ENCODE peak calls at places on chromosomes 13 and 19, in ten cellular contexts. One of them, this sample, is unnamed.

GRCh38 chr19:19134687-19135158 is 3.6 kb downstream of the TMEM161A start:
- DNase-seq in body of pancreas: peak
- DNase-seq in vagina: no peak
- DNase-seq in bronchial epithelial cell: no peak
- DNase-seq in heart right ventricle: peak
- DNase-seq in BJ: no peak
- DNase-seq in cardiac fibroblast: no peak
- DNase-seq in uterus: no peak
- DNase-seq in psoas muscle: peak
- DNase-seq in prostate gland: no peak
- DNase-seq in this sample: no peak

GRCh38 chr19:13016628-13017305 is 21.5 kb downstream of the NFIX start:
- DNase-seq in body of pancreas: no peak
- DNase-seq in vagina: no peak
- DNase-seq in bronchial epithelial cell: no peak
- DNase-seq in heart right ventricle: no peak
- DNase-seq in BJ: no peak
- DNase-seq in cardiac fibroblast: no peak
- DNase-seq in uterus: no peak
- DNase-seq in psoas muscle: no peak
- DNase-seq in prostate gland: no peak
- DNase-seq in this sample: no peak

GRCh38 chr13:94595006-94595942 is 678 bp downstream of the TGDS start:
- DNase-seq in body of pancreas: peak
- DNase-seq in vagina: no peak
- DNase-seq in bronchial epithelial cell: peak
- DNase-seq in heart right ventricle: no peak
- DNase-seq in BJ: no peak
- DNase-seq in cardiac fibroblast: peak
- DNase-seq in uterus: no peak
- DNase-seq in psoas muscle: no peak
- DNase-seq in prostate gland: no peak
- DNase-seq in this sample: no peak

GRCh38 chr19:18418725-18419194 is 438 bp upstream of the SSBP4 start:
- DNase-seq in body of pancreas: no peak
- DNase-seq in vagina: no peak
- DNase-seq in bronchial epithelial cell: no peak
- DNase-seq in heart right ventricle: peak
- DNase-seq in BJ: no peak
- DNase-seq in cardiac fibroblast: no peak
- DNase-seq in uterus: no peak
- DNase-seq in psoas muscle: peak
- DNase-seq in prostate gland: no peak
- DNase-seq in this sample: no peak

GRCh38 chr13:114049026-114049425 is 75.2 kb upstream of the C13orf46 start:
- DNase-seq in body of pancreas: no peak
- DNase-seq in vagina: no peak
- DNase-seq in bronchial epithelial cell: no peak
- DNase-seq in heart right ventricle: no peak
- DNase-seq in BJ: no peak
- DNase-seq in cardiac fibroblast: no peak
- DNase-seq in uterus: no peak
- DNase-seq in psoas muscle: no peak
- DNase-seq in prostate gland: no peak
- DNase-seq in this sample: no peak

GRCh38 chr13:67990868-67991267 is 760.7 kb upstream of the PCDH9 start:
- DNase-seq in body of pancreas: no peak
- DNase-seq in vagina: no peak
- DNase-seq in bronchial epithelial cell: no peak
- DNase-seq in heart right ventricle: no peak
- DNase-seq in BJ: no peak
- DNase-seq in cardiac fibroblast: no peak
- DNase-seq in uterus: no peak
- DNase-seq in psoas muscle: no peak
- DNase-seq in prostate gland: no peak
- DNase-seq in this sample: no peak

GRCh38 chr13:46982856-46983582 is 86.2 kb upstream of the HTR2A start:
- DNase-seq in body of pancreas: no peak
- DNase-seq in vagina: no peak
- DNase-seq in bronchial epithelial cell: no peak
- DNase-seq in heart right ventricle: no peak
- DNase-seq in BJ: no peak
- DNase-seq in cardiac fibroblast: no peak
- DNase-seq in uterus: no peak
- DNase-seq in psoas muscle: no peak
- DNase-seq in prostate gland: no peak
- DNase-seq in this sample: no peak

GRCh38 chr13:79810671-79811070 is 329.7 kb downstream of the NDFIP2 start:
- DNase-seq in body of pancreas: no peak
- DNase-seq in vagina: no peak
- DNase-seq in bronchial epithelial cell: peak
- DNase-seq in heart right ventricle: no peak
- DNase-seq in BJ: peak
- DNase-seq in cardiac fibroblast: peak
- DNase-seq in uterus: no peak
- DNase-seq in psoas muscle: no peak
- DNase-seq in prostate gland: no peak
- DNase-seq in this sample: peak

GRCh38 chr19:4636151-4636717 is 3.1 kb upstream of the TNFAIP8L1 start:
- DNase-seq in body of pancreas: peak
- DNase-seq in vagina: no peak
- DNase-seq in bronchial epithelial cell: no peak
- DNase-seq in heart right ventricle: peak
- DNase-seq in BJ: no peak
- DNase-seq in cardiac fibroblast: peak
- DNase-seq in uterus: peak
- DNase-seq in psoas muscle: peak
- DNase-seq in prostate gland: peak
- DNase-seq in this sample: no peak

GRCh38 chr13:27634791-27635190 is 13.1 kb downstream of the POLR1D start:
- DNase-seq in body of pancreas: no peak
- DNase-seq in vagina: no peak
- DNase-seq in bronchial epithelial cell: no peak
- DNase-seq in heart right ventricle: no peak
- DNase-seq in BJ: no peak
- DNase-seq in cardiac fibroblast: no peak
- DNase-seq in uterus: no peak
- DNase-seq in psoas muscle: no peak
- DNase-seq in prostate gland: no peak
- DNase-seq in this sample: no peak

GRCh38 chr13:64347662-64348061 is 2882.5 kb downstream of the PCDH9 start:
- DNase-seq in body of pancreas: no peak
- DNase-seq in vagina: no peak
- DNase-seq in bronchial epithelial cell: no peak
- DNase-seq in heart right ventricle: no peak
- DNase-seq in BJ: no peak
- DNase-seq in cardiac fibroblast: peak
- DNase-seq in uterus: no peak
- DNase-seq in psoas muscle: no peak
- DNase-seq in prostate gland: no peak
- DNase-seq in this sample: no peak

GRCh38 chr13:109744512-109745051 is 41.8 kb downstream of the IRS2 start:
- DNase-seq in body of pancreas: peak
- DNase-seq in vagina: no peak
- DNase-seq in bronchial epithelial cell: no peak
- DNase-seq in heart right ventricle: peak
- DNase-seq in BJ: no peak
- DNase-seq in cardiac fibroblast: peak
- DNase-seq in uterus: peak
- DNase-seq in psoas muscle: peak
- DNase-seq in prostate gland: peak
- DNase-seq in this sample: no peak

GRCh38 chr19:6971366-6971765 is 49.9 kb downstream of the MBD3L2B start:
- DNase-seq in body of pancreas: no peak
- DNase-seq in vagina: no peak
- DNase-seq in bronchial epithelial cell: peak
- DNase-seq in heart right ventricle: no peak
- DNase-seq in BJ: no peak
- DNase-seq in cardiac fibroblast: no peak
- DNase-seq in uterus: no peak
- DNase-seq in psoas muscle: no peak
- DNase-seq in prostate gland: no peak
- DNase-seq in this sample: no peak

DNA sequence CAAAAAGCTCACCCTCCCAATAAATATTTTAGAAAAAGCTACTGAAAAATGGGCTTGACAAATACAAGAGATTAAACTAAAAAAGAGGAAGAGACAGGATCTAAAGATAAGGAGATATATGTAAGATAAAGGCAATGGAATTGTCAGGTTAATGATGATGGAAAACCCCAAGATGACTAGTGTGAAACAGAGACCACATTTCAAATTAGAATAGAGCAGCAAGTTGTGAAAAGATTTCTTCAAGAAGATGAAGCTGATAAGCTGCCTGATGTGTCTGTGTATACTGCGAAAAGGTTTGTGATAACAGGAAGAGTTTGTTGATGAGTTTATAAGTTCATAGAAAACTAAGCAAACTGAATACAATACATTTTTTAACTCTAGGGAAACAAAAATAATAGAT is 840.1 kb upstream of the SLITRK5 start:
- DNase-seq in body of pancreas: no peak
- DNase-seq in vagina: no peak
- DNase-seq in bronchial epithelial cell: no peak
- DNase-seq in heart right ventricle: no peak
- DNase-seq in BJ: no peak
- DNase-seq in cardiac fibroblast: no peak
- DNase-seq in uterus: no peak
- DNase-seq in psoas muscle: no peak
- DNase-seq in prostate gland: no peak
- DNase-seq in this sample: no peak
- TF ChIP-seq CTCF in body of pancreas: no peak
- TF ChIP-seq CTCF in vagina: no peak
- TF ChIP-seq CTCF in bronchial epithelial cell: no peak
- TF ChIP-seq CTCF in heart right ventricle: no peak
- TF ChIP-seq CTCF in BJ: no peak
- TF ChIP-seq CTCF in cardiac fibroblast: no peak
- TF ChIP-seq CTCF in uterus: no peak
- TF ChIP-seq CTCF in psoas muscle: no peak
- TF ChIP-seq CTCF in prostate gland: no peak
- TF ChIP-seq CTCF in this sample: no peak

GRCh38 chr19:2803486-2804155 is 16.0 kb upstream of the ZNF554 start:
- DNase-seq in body of pancreas: no peak
- DNase-seq in vagina: no peak
- DNase-seq in bronchial epithelial cell: no peak
- DNase-seq in heart right ventricle: no peak
- DNase-seq in BJ: no peak
- DNase-seq in cardiac fibroblast: no peak
- DNase-seq in uterus: no peak
- DNase-seq in psoas muscle: no peak
- DNase-seq in prostate gland: no peak
- DNase-seq in this sample: no peak
- H3K4me3 ChIP-seq in body of pancreas: no peak
- H3K4me3 ChIP-seq in vagina: no peak
- H3K4me3 ChIP-seq in bronchial epithelial cell: no peak
- H3K4me3 ChIP-seq in heart right ventricle: no peak
- H3K4me3 ChIP-seq in BJ: no peak
- H3K4me3 ChIP-seq in cardiac fibroblast: no peak
- H3K4me3 ChIP-seq in uterus: no peak
- H3K4me3 ChIP-seq in psoas muscle: no peak
- H3K4me3 ChIP-seq in prostate gland: no peak
- H3K4me3 ChIP-seq in this sample: no peak

GRCh38 chr19:43755256-43755801 is 567 bp upstream of the SMG9 start:
- DNase-seq in body of pancreas: peak
- DNase-seq in vagina: peak
- DNase-seq in bronchial epithelial cell: peak
- DNase-seq in heart right ventricle: peak
- DNase-seq in BJ: no peak
- DNase-seq in cardiac fibroblast: peak
- DNase-seq in uterus: peak
- DNase-seq in psoas muscle: peak
- DNase-seq in prostate gland: peak
- DNase-seq in this sample: no peak

GRCh38 chr19:43762814-43763213 is 8.1 kb upstream of the SMG9 start:
- DNase-seq in body of pancreas: no peak
- DNase-seq in vagina: no peak
- DNase-seq in bronchial epithelial cell: no peak
- DNase-seq in heart right ventricle: no peak
- DNase-seq in BJ: no peak
- DNase-seq in cardiac fibroblast: no peak
- DNase-seq in uterus: no peak
- DNase-seq in psoas muscle: no peak
- DNase-seq in prostate gland: no peak
- DNase-seq in this sample: no peak

GRCh38 chr19:43763473-43763939 is 8.7 kb upstream of the SMG9 start:
- DNase-seq in body of pancreas: no peak
- DNase-seq in vagina: no peak
- DNase-seq in bronchial epithelial cell: peak
- DNase-seq in heart right ventricle: no peak
- DNase-seq in BJ: no peak
- DNase-seq in cardiac fibroblast: peak
- DNase-seq in uterus: no peak
- DNase-seq in psoas muscle: peak
- DNase-seq in prostate gland: no peak
- DNase-seq in this sample: no peak

GRCh38 chr19:43760941-43761340 is 6.2 kb upstream of the SMG9 start:
- DNase-seq in body of pancreas: no peak
- DNase-seq in vagina: no peak
- DNase-seq in bronchial epithelial cell: no peak
- DNase-seq in heart right ventricle: no peak
- DNase-seq in BJ: no peak
- DNase-seq in cardiac fibroblast: no peak
- DNase-seq in uterus: no peak
- DNase-seq in psoas muscle: no peak
- DNase-seq in prostate gland: no peak
- DNase-seq in this sample: no peak

DNA sequence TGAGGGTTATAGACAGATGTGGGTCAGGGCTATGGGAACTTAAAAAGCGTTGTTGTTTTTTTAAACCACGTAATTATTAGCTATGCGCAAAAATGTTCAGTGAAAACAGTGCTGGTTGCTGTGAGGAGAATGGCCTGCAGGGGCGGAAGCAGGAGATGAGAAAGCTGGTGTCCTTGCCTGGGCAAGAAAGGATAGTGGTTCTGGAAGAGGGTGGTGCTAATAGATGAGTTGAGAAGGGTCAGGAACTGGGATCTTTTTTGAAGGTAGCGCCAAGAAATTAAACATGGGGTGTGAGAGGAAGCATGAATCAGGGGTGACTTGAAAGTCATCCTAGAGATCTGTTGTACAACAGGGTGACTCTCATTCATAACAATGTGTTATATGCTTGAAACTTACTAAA is 4.8 kb upstream of the SMG9 start:
- DNase-seq in body of pancreas: no peak
- DNase-seq in vagina: no peak
- DNase-seq in bronchial epithelial cell: peak
- DNase-seq in heart right ventricle: no peak
- DNase-seq in BJ: no peak
- DNase-seq in cardiac fibroblast: peak
- DNase-seq in uterus: no peak
- DNase-seq in psoas muscle: no peak
- DNase-seq in prostate gland: no peak
- DNase-seq in this sample: no peak
- TF ChIP-seq CTCF in body of pancreas: no peak
- TF ChIP-seq CTCF in vagina: no peak
- TF ChIP-seq CTCF in bronchial epithelial cell: peak
- TF ChIP-seq CTCF in heart right ventricle: no peak
- TF ChIP-seq CTCF in BJ: peak
- TF ChIP-seq CTCF in cardiac fibroblast: peak
- TF ChIP-seq CTCF in uterus: no peak
- TF ChIP-seq CTCF in psoas muscle: no peak
- TF ChIP-seq CTCF in prostate gland: peak
- TF ChIP-seq CTCF in this sample: peak

DNA sequence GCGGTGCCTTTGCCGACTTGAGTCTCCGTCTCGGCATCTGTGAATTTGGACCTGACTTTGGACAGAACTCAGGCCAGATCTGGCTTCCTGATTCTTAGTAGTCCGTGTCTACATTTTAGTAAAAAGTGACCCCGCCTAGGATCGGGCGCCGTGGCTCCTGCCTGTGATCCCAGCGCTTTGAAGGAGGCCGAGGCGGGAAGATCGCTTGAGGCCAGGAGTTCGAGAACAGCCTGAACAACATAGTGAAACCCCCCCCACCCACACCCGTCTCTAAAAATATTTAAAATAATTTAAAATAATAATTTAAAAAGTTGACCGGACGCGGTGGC is 849 bp upstream of the TCF3 start:
- DNase-seq in body of pancreas: no peak
- DNase-seq in vagina: no peak
- DNase-seq in bronchial epithelial cell: no peak
- DNase-seq in heart right ventricle: no peak
- DNase-seq in BJ: no peak
- DNase-seq in cardiac fibroblast: no peak
- DNase-seq in uterus: no peak
- DNase-seq in psoas muscle: no peak
- DNase-seq in prostate gland: peak
- DNase-seq in this sample: no peak
- H3K4me3 ChIP-seq in body of pancreas: no peak
- H3K4me3 ChIP-seq in vagina: peak
- H3K4me3 ChIP-seq in bronchial epithelial cell: peak
- H3K4me3 ChIP-seq in heart right ventricle: peak
- H3K4me3 ChIP-seq in BJ: peak
- H3K4me3 ChIP-seq in cardiac fibroblast: peak
- H3K4me3 ChIP-seq in uterus: peak
- H3K4me3 ChIP-seq in psoas muscle: peak
- H3K4me3 ChIP-seq in prostate gland: peak
- H3K4me3 ChIP-seq in this sample: peak